ENCODE peak calls at places on chromosomes 3 and 15, in seven cellular contexts. J is CD8-positive, alpha-beta memory T cell; X is AG20443; L is spleen; B is EH; A is NCI-H1436; P is skeletal muscle cell. M is an unnamed sample.
A peak's percentile ranks its signal among the peaks of the same experiment; 100 is the strongest.

GRCh38 chr3:159818399-159818798 is 170.2 kb upstream of the IL12A start:
- DNase-seq in X (no peak), P (no peak), L (peak; percentile 78), A (no peak), B (no peak), J (no peak), M (no peak)

GRCh38 chr3:155411500-155412223 is 118.2 kb upstream of the STRIT1 start:
- DNase-seq in P (no peak), X (no peak), L (no peak), A (no peak), J (no peak), B (peak; percentile 17), M (no peak)

GRCh38 chr3:131454501-131454900 is 48.3 kb downstream of the MRPL3 start:
- DNase-seq in P (peak; percentile 63), X (peak; percentile 13), B (peak; percentile 39), J (no peak), A (no peak), L (no peak), M (no peak)

GRCh38 chr3:4523710-4524422 is 30.7 kb downstream of the ITPR1 start:
- DNase-seq in X (no peak), J (no peak), A (no peak), L (no peak), P (no peak), B (no peak), M (no peak)

GRCh38 chr3:58680896-58681525 is 14.4 kb upstream of the FAM3D start:
- DNase-seq in A (no peak), L (no peak), P (no peak), X (no peak), B (no peak), J (no peak), M (no peak)

GRCh38 chr15:71424765-71425164 is 309.5 kb downstream of the THSD4 start:
- DNase-seq in B (peak; percentile 23), A (no peak), J (no peak), X (no peak), L (no peak), P (no peak), M (no peak)

GRCh38 chr3:175914785-175915184 is 1055.7 kb downstream of the NAALADL2 start:
- DNase-seq in X (no peak), B (peak; percentile 35), A (no peak), J (no peak), L (no peak), P (peak; percentile 2), M (no peak)

GRCh38 chr3:18474202-18474601 is 49.1 kb upstream of the SATB1 start:
- DNase-seq in L (no peak), A (no peak), P (no peak), B (no peak), X (no peak), J (no peak), M (no peak)

GRCh38 chr3:1664266-1664665 is 434.4 kb upstream of the CNTN4 start:
- DNase-seq in X (no peak), L (no peak), P (no peak), J (no peak), B (no peak), A (no peak), M (no peak)

GRCh38 chr3:140995881-140996280 is 54.2 kb downstream of the SLC25A36 start:
- DNase-seq in L (no peak), J (no peak), X (no peak), P (no peak), A (no peak), B (no peak), M (no peak)

GRCh38 chr15:37951999-37952398 is 17.6 kb downstream of the TMCO5A start:
- DNase-seq in J (no peak), A (no peak), L (no peak), P (no peak), B (no peak), X (no peak), M (no peak)

GRCh38 chr3:149717391-149718056 is 34.8 kb downstream of the COMMD2 start:
- DNase-seq in A (peak; percentile 83), P (peak; percentile 43), L (no peak), X (peak; percentile 63), B (peak; percentile 76), J (no peak), M (no peak)

GRCh38 chr15:57272770-57273357 is 103.4 kb upstream of the CGNL1 start:
- DNase-seq in B (no peak), J (no peak), L (no peak), X (no peak), P (no peak), A (no peak), M (no peak)

M was measured in activated B cell treated with CpG ODN at 0.5 μM for 24 hours.